ENCODE peak calls at places on chromosomes 11 and 22, in seven cellular contexts. J, F, C, Y, N, L and W are unnamed samples.

GRCh38 chr11:100920571-100920970 is 209.0 kb downstream of the PGR start:
- DNase-seq in N (no peak), F (no peak), Y (no peak), C (no peak), J (no peak), L (no peak), W (no peak)

GRCh38 chr11:18100926-18101656 is 4.8 kb downstream of the SAAL1 start:
- DNase-seq in Y (no peak), C (no peak), N (no peak), F (no peak), L (no peak), J (no peak), W (no peak)

GRCh38 chr11:19595499-19595839 is 117.2 kb upstream of the NAV2 start:
- DNase-seq in C (no peak), F (no peak), N (peak; percentile 64), L (peak; percentile 68), Y (no peak), J (no peak), W (no peak)

GRCh38 chr11:31813242-31813960 is 2.3 kb upstream of the PAX6 start:
- DNase-seq in L (no peak), Y (peak; percentile 38), F (no peak), C (no peak), J (no peak), N (no peak), W (no peak)

GRCh38 chr11:121521145-121522042 is 68.6 kb upstream of the SORL1-AS1 start:
- DNase-seq in J (no peak), C (no peak), F (no peak), N (no peak), Y (no peak), L (no peak), W (no peak)

GRCh38 chr11:28702871-28703270 is 594.7 kb downstream of the METTL15 start:
- DNase-seq in J (no peak), L (no peak), Y (no peak), C (no peak), F (no peak), N (no peak), W (no peak)

GRCh38 chr11:65500262-65501004 is 1.6 kb downstream of the MALAT1 start:
- DNase-seq in C (no peak), L (no peak), N (peak; percentile 73), Y (peak; percentile 20), J (peak; percentile 50), F (no peak), W (no peak)

GRCh38 chr22:32378703-32379272 is 21.1 kb downstream of the RFPL3 start:
- DNase-seq in J (peak; percentile 38), C (no peak), L (no peak), F (no peak), N (peak; percentile 57), Y (no peak), W (no peak)

GRCh38 chr11:92045325-92045724 is 179.3 kb upstream of the FAT3 start:
- DNase-seq in J (no peak), Y (no peak), L (no peak), F (no peak), C (no peak), N (no peak), W (no peak)

GRCh38 chr11:120040136-120040840 is 97.6 kb downstream of the TRIM29 start:
- DNase-seq in L (peak; percentile 53), Y (no peak), N (no peak), C (no peak), J (peak; percentile 4), F (no peak), W (no peak)

GRCh38 chr11:10263929-10264328 is 30.1 kb downstream of the SBF2 start:
- DNase-seq in F (no peak), L (no peak), J (no peak), C (no peak), Y (peak; percentile 84), N (no peak), W (no peak)

GRCh38 chr22:37501610-37502341 is 15.6 kb upstream of the MFNG start:
- DNase-seq in J (peak; percentile 95), F (peak; percentile 71), Y (peak; percentile 86), N (no peak), L (no peak), C (no peak), W (no peak)

GRCh38 chr11:120339394-120339890 is 3.2 kb downstream of the ARHGEF12 start:
- DNase-seq in J (peak; percentile 69), L (no peak), Y (no peak), F (no peak), C (no peak), N (no peak), W (peak; percentile 12)

GRCh38 chr11:113341388-113342165 is 27.2 kb downstream of the TTC12 start:
- DNase-seq in N (no peak), L (no peak), F (no peak), Y (no peak), J (no peak), C (no peak), W (no peak)

GRCh38 chr11:29200776-29201574 is 815.9 kb downstream of the KCNA4 start:
- DNase-seq in N (no peak), C (no peak), Y (no peak), F (no peak), L (no peak), J (peak; percentile 57), W (no peak)

GRCh38 chr11:112961751-112962747 is 829 bp downstream of the NCAM1 start:
- DNase-seq in Y (no peak), J (peak; percentile 26), F (no peak), L (no peak), N (peak; percentile 40), C (no peak), W (no peak)

GRCh38 chr11:36056160-36056751 is 112.4 kb downstream of the LDLRAD3 start:
- DNase-seq in F (no peak), Y (no peak), L (no peak), N (no peak), C (no peak), J (peak; percentile 22), W (no peak)

GRCh38 chr22:35540600-35541253 is at the start of gene RASD2:
- DNase-seq in C (no peak), Y (no peak), L (no peak), N (no peak), J (peak; percentile 25), F (peak; percentile 38), W (peak; percentile 72)

GRCh38 chr22:46041642-46042041 is 64.7 kb upstream of the WNT7B start:
- DNase-seq in N (no peak), J (peak; percentile 15), C (no peak), L (peak; percentile 60), Y (no peak), F (peak; percentile 27), W (no peak)

GRCh38 chr11:77821349-77821851 is 456 bp downstream of the AAMDC start:
- DNase-seq in L (peak; percentile 78), N (no peak), Y (peak; percentile 20), F (no peak), C (no peak), J (peak; percentile 45), W (no peak)

GRCh38 chr11:23644443-23644842 is 784.2 kb upstream of the CCDC179 start:
- DNase-seq in N (no peak), Y (no peak), J (no peak), C (no peak), L (no peak), F (no peak), W (no peak)

GRCh38 chr11:134751161-134751560 is 339.1 kb upstream of the B3GAT1 start:
- DNase-seq in F (no peak), J (no peak), N (no peak), C (no peak), Y (no peak), L (peak; percentile 53), W (no peak)

GRCh38 chr22:46589141-46589748 is 30.9 kb upstream of the GRAMD4 start:
- DNase-seq in F (no peak), C (no peak), N (no peak), J (no peak), Y (no peak), L (no peak), W (no peak)

GRCh38 chr11:72221386-72221785 is 3.2 kb upstream of the INPPL1 start:
- DNase-seq in F (no peak), N (no peak), Y (no peak), L (peak; percentile 72), J (no peak), C (no peak), W (no peak)

GRCh38 chr22:17120711-17121234 is 387 bp downstream of the TMEM121B start:
- DNase-seq in F (no peak), C (no peak), N (no peak), J (no peak), Y (no peak), L (no peak), W (no peak)

GRCh38 chr11:57370251-57370650 is 10.7 kb downstream of the PRG3 start:
- DNase-seq in N (no peak), L (no peak), C (no peak), F (no peak), J (no peak), Y (peak; percentile 5), W (no peak)

GRCh38 chr11:22778642-22779041 is 51.0 kb downstream of the SVIP start:
- DNase-seq in L (no peak), Y (no peak), F (no peak), C (no peak), N (no peak), J (no peak), W (no peak)

GRCh38 chr11:69969890-69970784 is 108.0 kb upstream of the ANO1 start:
- DNase-seq in L (no peak), F (no peak), J (no peak), Y (no peak), N (no peak), C (no peak), W (no peak)

GRCh38 chr11:11843233-11843632 is 1.5 kb downstream of the USP47 start:
- DNase-seq in L (no peak), C (no peak), F (no peak), J (no peak), N (no peak), Y (peak; percentile 78), W (no peak)

GRCh38 chr11:1401656-1402221 is 12.0 kb downstream of the BRSK2 start:
- DNase-seq in C (no peak), L (no peak), F (no peak), N (no peak), Y (peak; percentile 27), J (peak; percentile 66), W (peak; percentile 28)

GRCh38 chr11:129947474-129947873 is 52.1 kb upstream of the NFRKB start:
- DNase-seq in F (no peak), J (no peak), N (no peak), C (no peak), Y (no peak), L (no peak), W (no peak)
- H3K27ac ChIP-seq in F (no peak overlapping the region), J (no peak overlapping the region), N (no peak overlapping the region), C (no peak overlapping the region), Y (no peak overlapping the region), L (no peak overlapping the region), W (no peak overlapping the region)

GRCh38 chr11:9206496-9206895 is 58.7 kb downstream of the DENND5A start:
- DNase-seq in C (no peak), J (no peak), F (no peak), N (no peak), L (no peak), Y (peak; percentile 91), W (no peak)
- H3K27ac ChIP-seq in C (no peak overlapping the region), J (no peak overlapping the region), F (no peak overlapping the region), N (peak overlapping the region; percentile 88), L (no peak overlapping the region), Y (peak overlapping the region; percentile 50), W (no peak overlapping the region)

GRCh38 chr11:66849501-66850234 is 6.4 kb downstream of the RCE1 start:
- DNase-seq in C (no peak), F (no peak), L (peak; percentile 69), N (no peak), J (no peak), Y (no peak), W (no peak)
- H3K27ac ChIP-seq in C (no peak overlapping the region), F (no peak overlapping the region), L (no peak overlapping the region), N (no peak overlapping the region), J (no peak overlapping the region), Y (no peak overlapping the region), W (no peak overlapping the region)

GRCh38 chr11:8103909-8104308 is 22.9 kb downstream of the TUB start:
- DNase-seq in C (no peak), L (no peak), F (no peak), J (peak; percentile 12), Y (no peak), N (no peak), W (no peak)
- H3K27ac ChIP-seq in C (no peak overlapping the region), L (no peak overlapping the region), F (no peak overlapping the region), J (no peak overlapping the region), Y (no peak overlapping the region), N (no peak overlapping the region), W (no peak overlapping the region)